ENCODE peak calls at places on chromosomes 11 and 22, in six cellular contexts. One of them, this sample, is unnamed.

GRCh38 chr11:103601230-103601846 is 435.1 kb upstream of the DDI1 start:
- DNase-seq in sigmoid colon: no peak
- DNase-seq in Peyer's patch: peak
- DNase-seq in HAP-1: peak
- DNase-seq in AG04449: peak
- DNase-seq in CD8-positive, alpha-beta memory T cell: peak
- DNase-seq in this sample: peak

GRCh38 chr11:123430736-123431356 is 777 bp downstream of the GRAMD1B start:
- DNase-seq in AG04449: no peak
- DNase-seq in sigmoid colon: peak
- DNase-seq in Peyer's patch: peak
- DNase-seq in CD8-positive, alpha-beta memory T cell: peak
- DNase-seq in HAP-1: peak
- DNase-seq in this sample: peak

GRCh38 chr11:22875869-22876473 is 15.7 kb upstream of the CCDC179 start:
- DNase-seq in AG04449: peak
- DNase-seq in Peyer's patch: peak
- DNase-seq in HAP-1: peak
- DNase-seq in sigmoid colon: no peak
- DNase-seq in CD8-positive, alpha-beta memory T cell: peak
- DNase-seq in this sample: peak

GRCh38 chr11:28713850-28714249 is 605.7 kb downstream of the METTL15 start:
- DNase-seq in AG04449: no peak
- DNase-seq in CD8-positive, alpha-beta memory T cell: no peak
- DNase-seq in sigmoid colon: no peak
- DNase-seq in Peyer's patch: no peak
- DNase-seq in HAP-1: no peak
- DNase-seq in this sample: no peak

GRCh38 chr11:123560001-123560400 is 94.4 kb downstream of the SCN3B start:
- DNase-seq in AG04449: peak
- DNase-seq in sigmoid colon: peak
- DNase-seq in HAP-1: no peak
- DNase-seq in CD8-positive, alpha-beta memory T cell: no peak
- DNase-seq in Peyer's patch: no peak
- DNase-seq in this sample: peak

GRCh38 chr11:43404836-43405479 is 46.2 kb downstream of the TTC17 start:
- DNase-seq in Peyer's patch: no peak
- DNase-seq in AG04449: no peak
- DNase-seq in sigmoid colon: no peak
- DNase-seq in HAP-1: no peak
- DNase-seq in CD8-positive, alpha-beta memory T cell: no peak
- DNase-seq in this sample: peak

GRCh38 chr11:40384991-40385390 is 1074.5 kb downstream of the LRRC4C start:
- DNase-seq in Peyer's patch: no peak
- DNase-seq in CD8-positive, alpha-beta memory T cell: no peak
- DNase-seq in sigmoid colon: no peak
- DNase-seq in AG04449: peak
- DNase-seq in HAP-1: no peak
- DNase-seq in this sample: no peak

GRCh38 chr11:79018371-79018849 is 422.4 kb downstream of the TENM4 start:
- DNase-seq in CD8-positive, alpha-beta memory T cell: no peak
- DNase-seq in Peyer's patch: no peak
- DNase-seq in sigmoid colon: no peak
- DNase-seq in AG04449: peak
- DNase-seq in HAP-1: no peak
- DNase-seq in this sample: no peak

GRCh38 chr11:61472868-61473267 is 35.7 kb upstream of the LRRC10B start:
- DNase-seq in sigmoid colon: peak
- DNase-seq in HAP-1: no peak
- DNase-seq in CD8-positive, alpha-beta memory T cell: no peak
- DNase-seq in Peyer's patch: no peak
- DNase-seq in AG04449: no peak
- DNase-seq in this sample: no peak

GRCh38 chr11:13076961-13077360 is 67.8 kb downstream of the RASSF10 start:
- DNase-seq in HAP-1: no peak
- DNase-seq in CD8-positive, alpha-beta memory T cell: no peak
- DNase-seq in AG04449: no peak
- DNase-seq in sigmoid colon: no peak
- DNase-seq in Peyer's patch: no peak
- DNase-seq in this sample: no peak

GRCh38 chr11:93160808-93161207 is 37.0 kb downstream of the SLC36A4 start:
- DNase-seq in CD8-positive, alpha-beta memory T cell: no peak
- DNase-seq in Peyer's patch: no peak
- DNase-seq in HAP-1: no peak
- DNase-seq in AG04449: no peak
- DNase-seq in sigmoid colon: no peak
- DNase-seq in this sample: no peak

GRCh38 chr11:105181100-105181499 is 41.5 kb upstream of the CARD18 start:
- DNase-seq in CD8-positive, alpha-beta memory T cell: no peak
- DNase-seq in HAP-1: no peak
- DNase-seq in Peyer's patch: no peak
- DNase-seq in AG04449: no peak
- DNase-seq in sigmoid colon: no peak
- DNase-seq in this sample: no peak

GRCh38 chr11:15944460-15944859 is 411.9 kb downstream of the SOX6 start:
- DNase-seq in HAP-1: no peak
- DNase-seq in Peyer's patch: no peak
- DNase-seq in sigmoid colon: no peak
- DNase-seq in AG04449: no peak
- DNase-seq in CD8-positive, alpha-beta memory T cell: no peak
- DNase-seq in this sample: no peak

GRCh38 chr11:73467505-73467904 is 91.3 kb downstream of the RELT start:
- DNase-seq in sigmoid colon: no peak
- DNase-seq in CD8-positive, alpha-beta memory T cell: no peak
- DNase-seq in HAP-1: no peak
- DNase-seq in AG04449: no peak
- DNase-seq in Peyer's patch: no peak
- DNase-seq in this sample: no peak

GRCh38 chr11:29913352-29913751 is 103.5 kb downstream of the KCNA4 start:
- DNase-seq in CD8-positive, alpha-beta memory T cell: no peak
- DNase-seq in sigmoid colon: no peak
- DNase-seq in Peyer's patch: no peak
- DNase-seq in AG04449: no peak
- DNase-seq in HAP-1: no peak
- DNase-seq in this sample: no peak

GRCh38 chr11:61959678-61960077 is 7.8 kb downstream of the FTH1 start:
- DNase-seq in AG04449: no peak
- DNase-seq in Peyer's patch: peak
- DNase-seq in sigmoid colon: no peak
- DNase-seq in HAP-1: no peak
- DNase-seq in CD8-positive, alpha-beta memory T cell: no peak
- DNase-seq in this sample: no peak

GRCh38 chr11:28366549-28367341 is 258.6 kb downstream of the METTL15 start:
- DNase-seq in HAP-1: no peak
- DNase-seq in AG04449: no peak
- DNase-seq in CD8-positive, alpha-beta memory T cell: no peak
- DNase-seq in sigmoid colon: no peak
- DNase-seq in Peyer's patch: no peak
- DNase-seq in this sample: no peak

GRCh38 chr22:19984851-19985811 is 31.5 kb downstream of the ARVCF start:
- DNase-seq in Peyer's patch: no peak
- DNase-seq in CD8-positive, alpha-beta memory T cell: no peak
- DNase-seq in sigmoid colon: no peak
- DNase-seq in HAP-1: no peak
- DNase-seq in AG04449: no peak
- DNase-seq in this sample: no peak

GRCh38 chr11:111477898-111478297 is 34.3 kb downstream of the BTG4 start:
- DNase-seq in HAP-1: no peak
- DNase-seq in CD8-positive, alpha-beta memory T cell: no peak
- DNase-seq in AG04449: no peak
- DNase-seq in Peyer's patch: no peak
- DNase-seq in sigmoid colon: no peak
- DNase-seq in this sample: no peak

GRCh38 chr22:32760815-32761214 is 40.7 kb upstream of the TIMP3 start:
- DNase-seq in CD8-positive, alpha-beta memory T cell: no peak
- DNase-seq in AG04449: no peak
- DNase-seq in sigmoid colon: no peak
- DNase-seq in Peyer's patch: no peak
- DNase-seq in HAP-1: no peak
- DNase-seq in this sample: peak

DNA sequence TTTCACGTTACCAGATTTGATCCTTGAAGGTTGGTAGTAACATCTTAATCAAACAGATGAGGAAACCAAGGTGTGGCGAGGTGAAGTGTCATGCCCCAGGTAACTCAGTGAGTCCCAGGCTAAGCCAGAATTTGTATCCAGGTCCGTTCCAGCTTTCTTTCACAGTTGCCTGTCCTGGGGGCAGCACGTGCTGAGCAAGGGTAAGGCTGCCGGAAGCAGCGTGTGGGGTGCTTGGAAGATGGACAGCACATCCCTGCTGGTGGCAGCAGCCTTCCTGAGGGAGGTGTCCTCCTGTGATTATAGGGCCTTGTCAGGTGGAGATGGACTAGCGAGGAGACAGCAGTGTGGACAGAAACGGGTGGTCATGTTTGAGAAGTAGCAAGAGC is 50.9 kb downstream of the TRIOBP start:
- DNase-seq in Peyer's patch: no peak
- DNase-seq in AG04449: no peak
- DNase-seq in sigmoid colon: no peak
- DNase-seq in CD8-positive, alpha-beta memory T cell: no peak
- DNase-seq in HAP-1: no peak
- DNase-seq in this sample: no peak
- H3K4me3 ChIP-seq in Peyer's patch: peak
- H3K4me3 ChIP-seq in AG04449: peak
- H3K4me3 ChIP-seq in sigmoid colon: no peak
- H3K4me3 ChIP-seq in CD8-positive, alpha-beta memory T cell: no peak
- H3K4me3 ChIP-seq in HAP-1: peak
- H3K4me3 ChIP-seq in this sample: no peak

GRCh38 chr11:67290801-67291200 is 1.7 kb downstream of the ANKRD13D start:
- DNase-seq in AG04449: no peak
- DNase-seq in Peyer's patch: no peak
- DNase-seq in HAP-1: no peak
- DNase-seq in sigmoid colon: peak
- DNase-seq in CD8-positive, alpha-beta memory T cell: no peak
- DNase-seq in this sample: no peak
- H3K4me3 ChIP-seq in AG04449: peak
- H3K4me3 ChIP-seq in Peyer's patch: no peak
- H3K4me3 ChIP-seq in HAP-1: no peak
- H3K4me3 ChIP-seq in sigmoid colon: no peak
- H3K4me3 ChIP-seq in CD8-positive, alpha-beta memory T cell: no peak
- H3K4me3 ChIP-seq in this sample: no peak

GRCh38 chr11:64712430-64713030 is 10.5 kb downstream of the NRXN2 start:
- DNase-seq in CD8-positive, alpha-beta memory T cell: no peak
- DNase-seq in HAP-1: no peak
- DNase-seq in AG04449: no peak
- DNase-seq in sigmoid colon: no peak
- DNase-seq in Peyer's patch: no peak
- DNase-seq in this sample: no peak

GRCh38 chr11:64710418-64711137 is 12.4 kb downstream of the NRXN2 start:
- DNase-seq in CD8-positive, alpha-beta memory T cell: no peak
- DNase-seq in Peyer's patch: no peak
- DNase-seq in HAP-1: no peak
- DNase-seq in AG04449: no peak
- DNase-seq in sigmoid colon: no peak
- DNase-seq in this sample: no peak

GRCh38 chr11:64711944-64712306 is 11.1 kb downstream of the NRXN2 start:
- DNase-seq in AG04449: no peak
- DNase-seq in Peyer's patch: no peak
- DNase-seq in HAP-1: no peak
- DNase-seq in CD8-positive, alpha-beta memory T cell: no peak
- DNase-seq in sigmoid colon: no peak
- DNase-seq in this sample: no peak

GRCh38 chr11:64713031-64713780 is 9.8 kb downstream of the NRXN2 start:
- DNase-seq in AG04449: no peak
- DNase-seq in HAP-1: no peak
- DNase-seq in Peyer's patch: no peak
- DNase-seq in sigmoid colon: no peak
- DNase-seq in CD8-positive, alpha-beta memory T cell: no peak
- DNase-seq in this sample: no peak

DNA sequence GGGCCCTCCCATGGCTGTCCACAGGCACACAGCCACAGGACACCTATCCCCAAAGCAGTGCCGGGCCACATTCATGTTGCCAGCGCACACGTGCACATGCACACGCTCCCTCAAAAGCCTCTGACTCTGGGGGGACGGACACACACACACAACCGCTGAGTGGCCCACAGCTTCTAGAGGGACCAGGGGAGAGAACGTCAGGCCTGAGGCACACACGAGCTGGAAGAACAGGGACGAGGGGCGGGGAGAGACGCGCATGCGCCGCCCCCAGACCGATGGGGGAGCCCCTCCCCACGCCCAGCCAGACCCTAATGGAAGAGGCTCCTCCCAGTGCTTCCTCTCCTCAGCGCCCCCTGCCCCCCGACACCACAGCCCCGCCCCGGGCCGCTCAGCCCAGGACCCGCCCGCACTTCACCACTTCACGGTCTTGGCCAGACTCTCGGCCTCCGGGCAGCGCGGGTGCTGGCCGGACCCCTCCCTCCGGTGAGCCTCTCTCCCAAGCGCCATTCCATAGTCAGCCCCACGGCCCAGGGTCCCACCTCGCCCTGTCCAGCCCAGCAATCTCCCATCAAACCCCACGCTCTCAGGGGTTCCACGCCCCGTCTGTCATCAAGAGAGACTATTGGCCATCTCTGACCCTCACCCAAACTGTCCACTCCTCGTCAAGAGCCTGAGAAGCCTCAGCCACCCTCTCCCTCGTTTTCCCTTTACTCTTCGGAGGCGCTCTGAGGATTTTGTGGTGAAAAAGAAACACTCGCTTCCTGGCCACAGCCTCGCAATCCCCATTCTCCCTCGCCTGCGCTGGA is 11.7 kb downstream of the NRXN2 start:
- DNase-seq in AG04449: no peak
- DNase-seq in sigmoid colon: no peak
- DNase-seq in CD8-positive, alpha-beta memory T cell: no peak
- DNase-seq in HAP-1: no peak
- DNase-seq in Peyer's patch: no peak
- DNase-seq in this sample: no peak
- H3K4me3 ChIP-seq in AG04449: no peak
- H3K4me3 ChIP-seq in sigmoid colon: no peak
- H3K4me3 ChIP-seq in CD8-positive, alpha-beta memory T cell: no peak
- H3K4me3 ChIP-seq in HAP-1: no peak
- H3K4me3 ChIP-seq in Peyer's patch: no peak
- H3K4me3 ChIP-seq in this sample: no peak

GRCh38 chr22:29306830-29307657 is 594 bp downstream of the GAS2L1 start:
- DNase-seq in CD8-positive, alpha-beta memory T cell: no peak
- DNase-seq in AG04449: no peak
- DNase-seq in sigmoid colon: peak
- DNase-seq in HAP-1: peak
- DNase-seq in Peyer's patch: peak
- DNase-seq in this sample: peak

GRCh38 chr22:29306175-29306829 is at the start of gene GAS2L1:
- DNase-seq in HAP-1: peak
- DNase-seq in AG04449: no peak
- DNase-seq in sigmoid colon: peak
- DNase-seq in CD8-positive, alpha-beta memory T cell: no peak
- DNase-seq in Peyer's patch: peak
- DNase-seq in this sample: peak

GRCh38 chr22:29307658-29308147 is 1.3 kb downstream of the GAS2L1 start:
- DNase-seq in sigmoid colon: peak
- DNase-seq in HAP-1: no peak
- DNase-seq in AG04449: no peak
- DNase-seq in Peyer's patch: no peak
- DNase-seq in CD8-positive, alpha-beta memory T cell: no peak
- DNase-seq in this sample: no peak

GRCh38 chr22:29308148-29308790 is 1.8 kb downstream of the GAS2L1 start:
- DNase-seq in HAP-1: no peak
- DNase-seq in AG04449: no peak
- DNase-seq in sigmoid colon: peak
- DNase-seq in CD8-positive, alpha-beta memory T cell: no peak
- DNase-seq in Peyer's patch: peak
- DNase-seq in this sample: no peak

GRCh38 chr22:29305836-29306174 is 645 bp upstream of the GAS2L1 start:
- DNase-seq in AG04449: no peak
- DNase-seq in HAP-1: no peak
- DNase-seq in CD8-positive, alpha-beta memory T cell: no peak
- DNase-seq in sigmoid colon: no peak
- DNase-seq in Peyer's patch: no peak
- DNase-seq in this sample: no peak
- H3K4me3 ChIP-seq in AG04449: peak
- H3K4me3 ChIP-seq in HAP-1: peak
- H3K4me3 ChIP-seq in CD8-positive, alpha-beta memory T cell: peak
- H3K4me3 ChIP-seq in sigmoid colon: no peak
- H3K4me3 ChIP-seq in Peyer's patch: peak
- H3K4me3 ChIP-seq in this sample: peak